ENCODE peak calls at places on chromosome 11, in four cellular contexts. One of them, this sample, is unnamed.

GRCh38 chr11:1290052-1291040 is 19.1 kb downstream of the TOLLIP start:
- DNase-seq in GM12878: no peak
- DNase-seq in K562: no peak
- DNase-seq in HepG2: no peak
- DNase-seq in this sample: no peak

GRCh38 chr11:1835671-1836010 is 851 bp downstream of the SYT8 start:
- DNase-seq in HepG2: no peak
- DNase-seq in GM12878: no peak
- DNase-seq in K562: no peak
- DNase-seq in this sample: no peak

GRCh38 chr11:107282195-107282594 is 175.4 kb downstream of the CWF19L2 start:
- DNase-seq in HepG2: peak; percentile 10
- DNase-seq in K562: no peak
- DNase-seq in GM12878: no peak
- DNase-seq in this sample: no peak

GRCh38 chr11:10325398-10326079 is 20.7 kb downstream of the ADM start:
- DNase-seq in HepG2: no peak
- DNase-seq in GM12878: no peak
- DNase-seq in K562: no peak
- DNase-seq in this sample: no peak

GRCh38 chr11:62556872-62557631 is 10.4 kb upstream of the AHNAK start:
- DNase-seq in GM12878: peak; percentile 81
- DNase-seq in K562: peak; percentile 51
- DNase-seq in HepG2: no peak
- DNase-seq in this sample: peak; percentile 75

GRCh38 chr11:105937331-105937730 is 84.7 kb downstream of the MSANTD4 start:
- DNase-seq in K562: no peak
- DNase-seq in HepG2: no peak
- DNase-seq in GM12878: no peak
- DNase-seq in this sample: no peak

GRCh38 chr11:94469416-94469815 is 24.2 kb downstream of the MRE11 start:
- DNase-seq in GM12878: peak; percentile 56
- DNase-seq in HepG2: no peak
- DNase-seq in K562: no peak
- DNase-seq in this sample: no peak

GRCh38 chr11:57761301-57762234 is at the start of gene CTNND1:
- DNase-seq in K562: peak; percentile 94
- DNase-seq in HepG2: peak; percentile 97
- DNase-seq in GM12878: peak; percentile 77
- DNase-seq in this sample: no peak

GRCh38 chr11:11841121-11841604 is 609 bp upstream of the USP47 start:
- DNase-seq in HepG2: peak; percentile 19
- DNase-seq in GM12878: no peak
- DNase-seq in K562: peak; percentile 73
- DNase-seq in this sample: no peak

GRCh38 chr11:134466035-134466908 is 54.2 kb upstream of the B3GAT1 start:
- DNase-seq in K562: no peak
- DNase-seq in GM12878: no peak
- DNase-seq in HepG2: no peak
- DNase-seq in this sample: no peak

GRCh38 chr11:87006035-87006434 is 31.7 kb upstream of the TMEM135 start:
- DNase-seq in K562: no peak
- DNase-seq in HepG2: no peak
- DNase-seq in GM12878: no peak
- DNase-seq in this sample: no peak

GRCh38 chr11:82663535-82663934 is 70.1 kb downstream of the FAM181B start:
- DNase-seq in HepG2: no peak
- DNase-seq in K562: no peak
- DNase-seq in GM12878: no peak
- DNase-seq in this sample: no peak

GRCh38 chr11:72814139-72814830 is at the start of gene ATG16L2:
- DNase-seq in HepG2: peak; percentile 64
- DNase-seq in GM12878: no peak
- DNase-seq in K562: peak; percentile 84
- DNase-seq in this sample: peak; percentile 70
- TF ChIP-seq REST in HepG2: no peak
- TF ChIP-seq REST in GM12878: no peak
- TF ChIP-seq REST in K562: peak; percentile 24
- TF ChIP-seq REST in this sample: no peak

GRCh38 chr11:116478205-116478604 is 294.6 kb downstream of the BUD13 start:
- DNase-seq in GM12878: no peak
- DNase-seq in K562: no peak
- DNase-seq in HepG2: no peak
- DNase-seq in this sample: no peak

GRCh38 chr11:116472661-116473060 is 300.1 kb downstream of the BUD13 start:
- DNase-seq in GM12878: no peak
- DNase-seq in HepG2: no peak
- DNase-seq in K562: no peak
- DNase-seq in this sample: no peak

GRCh38 chr11:116471608-116472007 is 301.2 kb downstream of the BUD13 start:
- DNase-seq in K562: no peak
- DNase-seq in GM12878: no peak
- DNase-seq in HepG2: peak; percentile 28
- DNase-seq in this sample: no peak

GRCh38 chr11:116473236-116473769 is 299.5 kb downstream of the BUD13 start:
- DNase-seq in HepG2: no peak
- DNase-seq in GM12878: no peak
- DNase-seq in K562: no peak
- DNase-seq in this sample: no peak

GRCh38 chr11:116473790-116474346 is 298.9 kb downstream of the BUD13 start:
- DNase-seq in HepG2: no peak
- DNase-seq in K562: no peak
- DNase-seq in GM12878: no peak
- DNase-seq in this sample: no peak
- TF ChIP-seq GABPA in HepG2: no peak
- TF ChIP-seq GABPA in K562: no peak
- TF ChIP-seq GABPA in GM12878: no peak
- TF ChIP-seq GABPA in this sample: no peak

DNA sequence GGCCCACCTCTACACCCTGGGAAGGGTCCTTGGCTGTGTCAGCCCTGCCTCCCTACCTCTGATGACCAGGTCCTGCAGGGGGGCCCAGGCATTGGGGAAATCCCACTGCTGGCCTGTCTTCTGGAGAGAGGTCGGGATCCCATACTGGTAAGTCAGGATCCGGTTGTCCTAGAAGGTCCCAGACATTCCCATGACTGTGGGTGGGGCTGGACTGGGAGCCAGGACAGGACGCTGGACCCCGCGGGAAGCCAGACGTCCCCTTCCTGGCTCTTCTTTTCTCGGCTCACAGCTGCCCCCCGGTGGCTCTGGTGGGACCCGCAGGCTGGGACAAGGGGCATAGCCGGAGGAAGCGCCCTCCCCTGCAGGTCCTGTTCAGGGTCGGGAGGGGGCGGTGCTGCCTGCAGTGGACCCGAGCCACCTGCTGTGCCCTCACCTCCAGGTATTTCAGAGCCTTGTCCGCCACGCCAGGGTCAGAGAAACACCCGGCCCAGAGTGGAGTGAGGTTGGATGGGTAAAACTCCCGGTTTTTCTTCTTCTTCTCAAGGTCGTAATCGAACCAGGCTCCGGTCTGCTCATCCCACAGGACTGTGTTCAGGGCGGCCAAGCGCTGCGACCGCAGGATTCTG is 20.0 kb downstream of the TREH start:
- DNase-seq in K562: peak; percentile 91
- DNase-seq in HepG2: peak; percentile 82
- DNase-seq in GM12878: peak; percentile 2
- DNase-seq in this sample: peak; percentile 84
- TF ChIP-seq REST in K562: no peak
- TF ChIP-seq REST in HepG2: no peak
- TF ChIP-seq REST in GM12878: no peak
- TF ChIP-seq REST in this sample: no peak

DNA sequence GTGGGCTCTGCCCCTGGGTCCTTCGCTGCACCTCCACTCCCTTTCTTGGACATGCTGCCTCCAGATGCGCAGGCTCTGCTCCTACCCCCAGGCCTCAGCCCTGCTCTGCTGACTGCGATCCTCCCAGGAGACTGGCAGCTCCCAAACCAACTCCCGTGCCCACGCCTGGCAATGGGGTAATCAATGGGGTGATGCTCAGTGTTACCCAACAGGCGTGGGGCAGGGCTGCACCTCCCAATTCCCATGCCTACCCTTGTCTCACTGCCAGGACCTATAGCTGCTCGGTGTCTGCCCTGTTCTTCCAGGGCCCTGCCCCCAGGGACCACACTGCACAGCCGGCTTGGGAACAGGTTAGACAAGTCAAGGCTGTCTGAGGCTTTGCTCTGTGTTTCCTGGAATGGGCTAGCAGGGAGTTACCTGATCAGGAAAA is at the start of gene ALDH3B2:
- DNase-seq in HepG2: no peak
- DNase-seq in K562: no peak
- DNase-seq in GM12878: no peak
- DNase-seq in this sample: no peak
- TF ChIP-seq GABPA in HepG2: no peak
- TF ChIP-seq GABPA in K562: no peak
- TF ChIP-seq GABPA in GM12878: no peak
- TF ChIP-seq GABPA in this sample: no peak

GRCh38 chr11:47852053-47852452 is 3.9 kb upstream of the NUP160 start:
- DNase-seq in K562: no peak
- DNase-seq in HepG2: no peak
- DNase-seq in GM12878: no peak
- DNase-seq in this sample: no peak
- TF ChIP-seq REST in K562: no peak
- TF ChIP-seq REST in HepG2: no peak
- TF ChIP-seq REST in GM12878: no peak
- TF ChIP-seq REST in this sample: no peak

GRCh38 chr11:12997168-12997567 is 11.9 kb upstream of the RASSF10 start:
- DNase-seq in GM12878: no peak
- DNase-seq in K562: peak; percentile 66
- DNase-seq in HepG2: no peak
- DNase-seq in this sample: no peak

GRCh38 chr11:13003726-13004493 is 5.2 kb upstream of the RASSF10 start:
- DNase-seq in GM12878: no peak
- DNase-seq in HepG2: no peak
- DNase-seq in K562: no peak
- DNase-seq in this sample: no peak

GRCh38 chr11:13000116-13000515 is 9.0 kb upstream of the RASSF10 start:
- DNase-seq in HepG2: no peak
- DNase-seq in K562: no peak
- DNase-seq in GM12878: no peak
- DNase-seq in this sample: no peak

GRCh38 chr11:12998336-12998735 is 10.8 kb upstream of the RASSF10 start:
- DNase-seq in HepG2: no peak
- DNase-seq in K562: peak; percentile 20
- DNase-seq in GM12878: no peak
- DNase-seq in this sample: no peak

DNA sequence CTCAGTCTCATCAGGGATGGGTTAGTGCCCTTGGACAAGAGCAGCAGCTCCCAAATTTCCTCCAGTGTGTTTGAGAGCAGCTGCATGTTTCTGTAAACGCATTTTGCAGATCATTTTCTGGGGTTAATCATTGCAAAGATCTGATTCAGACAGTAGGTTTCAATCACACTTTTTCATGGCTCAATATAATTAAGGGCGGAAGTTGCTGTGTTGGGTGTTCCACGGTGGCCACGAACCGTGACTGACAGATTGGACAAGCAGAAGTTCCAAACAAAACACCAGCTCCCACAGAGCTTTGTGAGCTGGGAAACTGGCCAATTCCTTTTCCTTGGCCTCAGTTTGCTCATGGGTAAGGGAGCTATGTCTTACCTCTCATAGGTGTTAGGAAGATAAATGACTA is 8.4 kb upstream of the RASSF10 start:
- DNase-seq in HepG2: no peak
- DNase-seq in GM12878: no peak
- DNase-seq in K562: no peak
- DNase-seq in this sample: no peak
- TF ChIP-seq GABPA in HepG2: no peak
- TF ChIP-seq GABPA in GM12878: no peak
- TF ChIP-seq GABPA in K562: no peak
- TF ChIP-seq GABPA in this sample: no peak

This sample was measured in HL-60.